ENCODE peak calls at places on chromosomes 12 and 14, in nine cellular contexts. L, B, Q, S, V, K, Z, N and P are unnamed samples.

GRCh38 chr14:67883717-67884116 is 64.1 kb downstream of the RAD51B start:
- DNase-seq in L (peak), B (no peak), Z (no peak), S (no peak), N (no peak), V (no peak), Q (no peak), K (peak), P (no peak)

GRCh38 chr12:9032202-9032964 is 43.0 kb downstream of the KLRG1 start:
- DNase-seq in B (no peak), L (no peak), S (no peak), Q (no peak), N (no peak), Z (no peak), V (no peak), K (no peak), P (no peak)

GRCh38 chr14:70289138-70289537 is 70.3 kb downstream of the COX16 start:
- DNase-seq in N (no peak), B (no peak), Q (no peak), K (no peak), Z (no peak), V (no peak), S (no peak), L (no peak), P (no peak)

GRCh38 chr14:104389326-104390220 is 190.0 kb upstream of the C14orf180 start:
- DNase-seq in V (no peak), S (peak), K (no peak), B (no peak), N (no peak), Z (no peak), Q (no peak), L (no peak), P (no peak)

GRCh38 chr12:67624355-67624754 is 24.2 kb upstream of the DYRK2 start:
- DNase-seq in Q (no peak), L (no peak), N (no peak), V (no peak), B (no peak), K (no peak), Z (no peak), S (no peak), P (no peak)

GRCh38 chr12:104669057-104669770 is 212.5 kb downstream of the CHST11 start:
- DNase-seq in V (no peak), N (no peak), Q (peak), S (no peak), L (no peak), B (peak), Z (peak), K (no peak), P (no peak)

GRCh38 chr12:56955631-56956256 is 1.7 kb downstream of the RDH16 start:
- DNase-seq in Q (no peak), N (no peak), K (peak), Z (no peak), V (no peak), L (peak), B (no peak), S (no peak), P (no peak)

GRCh38 chr12:113996026-113996425 is 29.9 kb upstream of the RBM19 start:
- DNase-seq in Z (no peak), B (no peak), Q (no peak), S (no peak), V (no peak), L (no peak), N (no peak), K (no peak), P (no peak)